ENCODE peak calls at places on chromosomes 12 and 14, in four cellular contexts. K, Y, J and B are unnamed samples.

GRCh38 chr12:72453550-72453949 is 181.4 kb downstream of the TRHDE start:
- DNase-seq in Y (no peak), K (no peak), J (no peak), B (no peak)

GRCh38 chr12:121582583-121583333 is 1.9 kb upstream of the KDM2B start:
- DNase-seq in J (peak; percentile 20), K (peak; percentile 52), Y (no peak), B (no peak)

GRCh38 chr14:92105845-92106094 is 612 bp downstream of the ATXN3 start:
- DNase-seq in J (peak; percentile 52), K (peak; percentile 57), Y (peak; percentile 46), B (peak; percentile 66)

GRCh38 chr14:54709444-54709843 is 142.5 kb downstream of the SAMD4A start:
- DNase-seq in Y (no peak), J (no peak), K (no peak), B (no peak)

GRCh38 chr14:50049703-50050102 is 66.7 kb downstream of the VCPKMT start:
- DNase-seq in K (no peak), J (no peak), Y (no peak), B (no peak)

GRCh38 chr12:52617403-52617785 is 965 bp downstream of the KRT73 start:
- DNase-seq in Y (no peak), K (no peak), J (no peak), B (no peak)

GRCh38 chr14:24418492-24418873 is 11.0 kb downstream of the CBLN3 start:
- DNase-seq in J (no peak), Y (no peak), K (no peak), B (peak; percentile 79)

GRCh38 chr12:78963439-78964222 is 99.1 kb downstream of the SYT1 start:
- DNase-seq in J (peak; percentile 34), K (peak; percentile 86), Y (no peak), B (no peak)

GRCh38 chr12:44847888-44848770 is 28.0 kb downstream of the NELL2 start:
- DNase-seq in Y (no peak), J (no peak), K (no peak), B (no peak)

GRCh38 chr12:27723212-27723611 is 12.6 kb downstream of the MRPS35 start:
- DNase-seq in Y (no peak), K (no peak), J (no peak), B (no peak)

GRCh38 chr12:2288471-2288870 is 235.7 kb downstream of the CACNA1C start:
- DNase-seq in K (no peak), Y (no peak), J (no peak), B (no peak)

GRCh38 chr12:7130791-7131501 is 775 bp downstream of the CLSTN3 start:
- DNase-seq in Y (peak; percentile 42), J (peak; percentile 43), K (peak; percentile 70), B (peak; percentile 69)

GRCh38 chr12:123445388-123446344 is 9.2 kb upstream of the RILPL2 start:
- DNase-seq in Y (no peak), K (no peak), J (no peak), B (no peak)

GRCh38 chr12:91805031-91805430 is 340.6 kb downstream of the BTG1 start:
- DNase-seq in J (no peak), Y (no peak), K (no peak), B (no peak)

GRCh38 chr12:47938093-47938492 is 25.3 kb upstream of the TMEM106C start:
- DNase-seq in K (peak; percentile 63), Y (no peak), J (peak; percentile 82), B (no peak)

GRCh38 chr14:50123062-50123461 is 6.7 kb upstream of the VCPKMT start:
- DNase-seq in Y (no peak), J (no peak), K (no peak), B (no peak)

GRCh38 chr12:740921-741320 is 11.5 kb upstream of the WNK1 start:
- DNase-seq in J (no peak), K (no peak), Y (no peak), B (no peak)

GRCh38 chr12:104930388-104931326 is 27.4 kb downstream of the SLC41A2 start:
- DNase-seq in J (peak; percentile 54), K (peak; percentile 86), Y (no peak), B (no peak)

GRCh38 chr12:64707362-64707761 is 51.8 kb downstream of the GNS start:
- DNase-seq in K (no peak), Y (no peak), J (no peak), B (no peak)

GRCh38 chr12:76037130-76038105 is 5.8 kb upstream of the PHLDA1 start:
- DNase-seq in K (peak; percentile 89), Y (peak; percentile 72), J (peak; percentile 82), B (no peak)

GRCh38 chr14:94571950-94572349 is 9.3 kb upstream of the SERPINA5 start:
- DNase-seq in K (peak; percentile 27), Y (no peak), J (peak; percentile 42), B (no peak)

GRCh38 chr12:112007945-112008344 is 5.0 kb downstream of the TMEM116 start:
- DNase-seq in J (no peak), K (no peak), Y (no peak), B (no peak)

GRCh38 chr12:30746190-30746589 is 8.6 kb downstream of the CAPRIN2 start:
- DNase-seq in J (no peak), Y (no peak), K (no peak), B (no peak)

GRCh38 chr12:66269757-66270383 is 32.4 kb upstream of the HELB start:
- DNase-seq in Y (peak; percentile 25), K (peak; percentile 67), J (peak; percentile 63), B (no peak)

GRCh38 chr14:88729159-88729558 is 63.6 kb downstream of the EML5 start:
- DNase-seq in Y (no peak), K (peak; percentile 26), J (no peak), B (no peak)

GRCh38 chr12:78490841-78491240 is 373.7 kb upstream of the SYT1 start:
- DNase-seq in J (no peak), Y (no peak), K (no peak), B (no peak)

GRCh38 chr12:116532428-116532827 is 26.8 kb upstream of the MAP1LC3B2 start:
- DNase-seq in K (no peak), J (no peak), Y (no peak), B (no peak)

GRCh38 chr12:46553266-46553665 is 180.7 kb upstream of the SLC38A2 start:
- DNase-seq in J (peak; percentile 69), Y (no peak), K (peak; percentile 93), B (no peak)